ENCODE peak calls at places on chromosomes 12 and 14, in nine cellular contexts. One of them, this sample, is unnamed.

GRCh38 chr12:4215862-4216541 is 57.6 kb upstream of the CCND2 start:
- DNase-seq in iris pigment epithelial cell: no peak
- DNase-seq in EL: no peak
- DNase-seq in NCI-H510A: no peak
- DNase-seq in RPMI7951: no peak
- DNase-seq in fibroblast of the aortic adventitia: no peak
- DNase-seq in GM04503: no peak
- DNase-seq in effector memory CD8-positive, alpha-beta T cell: no peak
- DNase-seq in fibroblast of mammary gland: no peak
- DNase-seq in this sample: no peak

GRCh38 chr14:37181441-37181840 is 9.0 kb upstream of the SLC25A21 start:
- DNase-seq in GM04503: no peak
- DNase-seq in fibroblast of the aortic adventitia: no peak
- DNase-seq in effector memory CD8-positive, alpha-beta T cell: no peak
- DNase-seq in fibroblast of mammary gland: no peak
- DNase-seq in iris pigment epithelial cell: no peak
- DNase-seq in EL: no peak
- DNase-seq in RPMI7951: no peak
- DNase-seq in NCI-H510A: no peak
- DNase-seq in this sample: no peak

GRCh38 chr14:104362761-104363605 is 216.6 kb upstream of the C14orf180 start:
- DNase-seq in effector memory CD8-positive, alpha-beta T cell: no peak
- DNase-seq in fibroblast of the aortic adventitia: no peak
- DNase-seq in NCI-H510A: no peak
- DNase-seq in GM04503: no peak
- DNase-seq in fibroblast of mammary gland: no peak
- DNase-seq in RPMI7951: no peak
- DNase-seq in iris pigment epithelial cell: no peak
- DNase-seq in EL: no peak
- DNase-seq in this sample: no peak

GRCh38 chr12:119115296-119115905 is 63.3 kb upstream of the HSPB8 start:
- DNase-seq in effector memory CD8-positive, alpha-beta T cell: no peak
- DNase-seq in GM04503: no peak
- DNase-seq in fibroblast of the aortic adventitia: peak; percentile 66
- DNase-seq in RPMI7951: peak; percentile 18
- DNase-seq in fibroblast of mammary gland: peak; percentile 44
- DNase-seq in iris pigment epithelial cell: no peak
- DNase-seq in NCI-H510A: no peak
- DNase-seq in EL: peak; percentile 29
- DNase-seq in this sample: no peak

GRCh38 chr12:45599196-45599595 is 130.3 kb upstream of the ARID2 start:
- DNase-seq in iris pigment epithelial cell: no peak
- DNase-seq in GM04503: no peak
- DNase-seq in fibroblast of mammary gland: no peak
- DNase-seq in RPMI7951: no peak
- DNase-seq in fibroblast of the aortic adventitia: no peak
- DNase-seq in EL: no peak
- DNase-seq in effector memory CD8-positive, alpha-beta T cell: no peak
- DNase-seq in NCI-H510A: no peak
- DNase-seq in this sample: no peak

GRCh38 chr12:116926283-116927243 is 15.8 kb downstream of the FBXW8 start:
- DNase-seq in GM04503: no peak
- DNase-seq in iris pigment epithelial cell: no peak
- DNase-seq in RPMI7951: no peak
- DNase-seq in effector memory CD8-positive, alpha-beta T cell: no peak
- DNase-seq in fibroblast of the aortic adventitia: no peak
- DNase-seq in NCI-H510A: no peak
- DNase-seq in fibroblast of mammary gland: no peak
- DNase-seq in EL: no peak
- DNase-seq in this sample: no peak

GRCh38 chr14:33432407-33433023 is 493.8 kb downstream of the NPAS3 start:
- DNase-seq in fibroblast of mammary gland: peak; percentile 54
- DNase-seq in EL: peak; percentile 18
- DNase-seq in RPMI7951: peak; percentile 25
- DNase-seq in NCI-H510A: peak; percentile 13
- DNase-seq in fibroblast of the aortic adventitia: peak; percentile 56
- DNase-seq in iris pigment epithelial cell: peak; percentile 65
- DNase-seq in GM04503: no peak
- DNase-seq in effector memory CD8-positive, alpha-beta T cell: no peak
- DNase-seq in this sample: no peak

GRCh38 chr12:52434096-52434733 is at the start of gene KRT75:
- DNase-seq in effector memory CD8-positive, alpha-beta T cell: no peak
- DNase-seq in iris pigment epithelial cell: no peak
- DNase-seq in RPMI7951: no peak
- DNase-seq in EL: peak; percentile 9
- DNase-seq in GM04503: no peak
- DNase-seq in fibroblast of the aortic adventitia: no peak
- DNase-seq in fibroblast of mammary gland: peak; percentile 43
- DNase-seq in NCI-H510A: no peak
- DNase-seq in this sample: no peak

GRCh38 chr12:68617160-68617926 is 6.6 kb downstream of the RAP1B start:
- DNase-seq in iris pigment epithelial cell: peak; percentile 78
- DNase-seq in GM04503: no peak
- DNase-seq in EL: peak; percentile 64
- DNase-seq in effector memory CD8-positive, alpha-beta T cell: no peak
- DNase-seq in NCI-H510A: no peak
- DNase-seq in fibroblast of the aortic adventitia: peak; percentile 78
- DNase-seq in RPMI7951: no peak
- DNase-seq in fibroblast of mammary gland: peak; percentile 60
- DNase-seq in this sample: peak; percentile 52

GRCh38 chr14:90416649-90417237 is 19.9 kb downstream of the CALM1 start:
- DNase-seq in iris pigment epithelial cell: no peak
- DNase-seq in RPMI7951: no peak
- DNase-seq in fibroblast of mammary gland: no peak
- DNase-seq in fibroblast of the aortic adventitia: no peak
- DNase-seq in EL: no peak
- DNase-seq in effector memory CD8-positive, alpha-beta T cell: no peak
- DNase-seq in NCI-H510A: no peak
- DNase-seq in GM04503: no peak
- DNase-seq in this sample: no peak

GRCh38 chr12:112761366-112761986 is 30.1 kb upstream of the RPH3A start:
- DNase-seq in RPMI7951: no peak
- DNase-seq in NCI-H510A: no peak
- DNase-seq in EL: no peak
- DNase-seq in effector memory CD8-positive, alpha-beta T cell: no peak
- DNase-seq in iris pigment epithelial cell: no peak
- DNase-seq in fibroblast of the aortic adventitia: no peak
- DNase-seq in GM04503: no peak
- DNase-seq in fibroblast of mammary gland: no peak
- DNase-seq in this sample: no peak

This sample was measured in HS-5.